ENCODE peak calls at places on chromosome 13, in nine cellular contexts. One of them, this sample, is unnamed.

GRCh38 chr13:27321619-27322385 is 51.2 kb downstream of the RASL11A start:
- DNase-seq in AG04450: no peak
- DNase-seq in bronchial epithelial cell: no peak
- DNase-seq in T-helper 1 cell: no peak
- DNase-seq in neural crest cell: no peak
- DNase-seq in NCI-H2081: no peak
- DNase-seq in omental fat pad: no peak
- DNase-seq in left lung: no peak
- DNase-seq in LoVo: no peak
- DNase-seq in this sample: no peak

GRCh38 chr13:106534844-106535551 is 464 bp downstream of the EFNB2 start:
- DNase-seq in AG04450: no peak
- DNase-seq in bronchial epithelial cell: no peak
- DNase-seq in T-helper 1 cell: peak; percentile 6
- DNase-seq in neural crest cell: no peak
- DNase-seq in NCI-H2081: peak; percentile 36
- DNase-seq in omental fat pad: no peak
- DNase-seq in left lung: peak; percentile 90
- DNase-seq in LoVo: no peak
- DNase-seq in this sample: no peak

GRCh38 chr13:48038763-48039162 is 1.2 kb downstream of the NUDT15 start:
- DNase-seq in AG04450: no peak
- DNase-seq in bronchial epithelial cell: no peak
- DNase-seq in T-helper 1 cell: peak; percentile 18
- DNase-seq in neural crest cell: no peak
- DNase-seq in NCI-H2081: no peak
- DNase-seq in omental fat pad: no peak
- DNase-seq in left lung: no peak
- DNase-seq in LoVo: no peak
- DNase-seq in this sample: no peak

GRCh38 chr13:34678154-34678553 is 263.9 kb upstream of the NBEA start:
- DNase-seq in AG04450: no peak
- DNase-seq in bronchial epithelial cell: peak; percentile 82
- DNase-seq in T-helper 1 cell: no peak
- DNase-seq in neural crest cell: no peak
- DNase-seq in NCI-H2081: no peak
- DNase-seq in omental fat pad: no peak
- DNase-seq in left lung: no peak
- DNase-seq in LoVo: no peak
- DNase-seq in this sample: no peak

GRCh38 chr13:77893066-77893465 is 25.6 kb downstream of the EDNRB start:
- DNase-seq in AG04450: no peak
- DNase-seq in bronchial epithelial cell: no peak
- DNase-seq in T-helper 1 cell: no peak
- DNase-seq in neural crest cell: peak; percentile 2
- DNase-seq in NCI-H2081: no peak
- DNase-seq in omental fat pad: no peak
- DNase-seq in left lung: no peak
- DNase-seq in LoVo: no peak
- DNase-seq in this sample: no peak

GRCh38 chr13:90800082-90800746 is 547.3 kb upstream of the MIR17HG start:
- DNase-seq in AG04450: no peak
- DNase-seq in bronchial epithelial cell: no peak
- DNase-seq in T-helper 1 cell: no peak
- DNase-seq in neural crest cell: no peak
- DNase-seq in NCI-H2081: no peak
- DNase-seq in omental fat pad: no peak
- DNase-seq in left lung: no peak
- DNase-seq in LoVo: no peak
- DNase-seq in this sample: peak; percentile 78

GRCh38 chr13:69589531-69589930 is 518.1 kb upstream of the ATXN8OS start:
- DNase-seq in AG04450: no peak
- DNase-seq in bronchial epithelial cell: no peak
- DNase-seq in T-helper 1 cell: no peak
- DNase-seq in neural crest cell: no peak
- DNase-seq in NCI-H2081: no peak
- DNase-seq in omental fat pad: no peak
- DNase-seq in left lung: no peak
- DNase-seq in LoVo: no peak
- DNase-seq in this sample: no peak

GRCh38 chr13:80737513-80737912 is 396.6 kb upstream of the SPRY2 start:
- DNase-seq in AG04450: no peak
- DNase-seq in bronchial epithelial cell: no peak
- DNase-seq in T-helper 1 cell: no peak
- DNase-seq in neural crest cell: no peak
- DNase-seq in NCI-H2081: no peak
- DNase-seq in omental fat pad: no peak
- DNase-seq in left lung: no peak
- DNase-seq in LoVo: no peak
- DNase-seq in this sample: no peak

GRCh38 chr13:32837307-32837972 is 178.8 kb upstream of the KL start:
- DNase-seq in AG04450: no peak
- DNase-seq in bronchial epithelial cell: no peak
- DNase-seq in T-helper 1 cell: no peak
- DNase-seq in neural crest cell: no peak
- DNase-seq in NCI-H2081: peak; percentile 48
- DNase-seq in omental fat pad: no peak
- DNase-seq in left lung: no peak
- DNase-seq in LoVo: no peak
- DNase-seq in this sample: no peak

GRCh38 chr13:28753208-28753892 is 34.6 kb upstream of the SLC46A3 start:
- DNase-seq in AG04450: peak; percentile 72
- DNase-seq in bronchial epithelial cell: peak; percentile 91
- DNase-seq in T-helper 1 cell: no peak
- DNase-seq in neural crest cell: no peak
- DNase-seq in NCI-H2081: no peak
- DNase-seq in omental fat pad: no peak
- DNase-seq in left lung: no peak
- DNase-seq in LoVo: peak; percentile 90
- DNase-seq in this sample: no peak

GRCh38 chr13:44011036-44011435 is 131.3 kb downstream of the LACC1 start:
- DNase-seq in AG04450: no peak
- DNase-seq in bronchial epithelial cell: no peak
- DNase-seq in T-helper 1 cell: no peak
- DNase-seq in neural crest cell: no peak
- DNase-seq in NCI-H2081: no peak
- DNase-seq in omental fat pad: no peak
- DNase-seq in left lung: no peak
- DNase-seq in LoVo: no peak
- DNase-seq in this sample: no peak